ENCODE peak calls at places on chromosomes 2 and 18, in six cellular contexts. One of them, this sample, is unnamed.

GRCh38 chr18:37496568-37496967 is 69.0 kb downstream of the CELF4 start:
- DNase-seq in stimulated activated CD8-positive, alpha-beta memory T cell treated with anti-CD3 and anti-CD28 coated beads, Interleukin-7, amount 100 ng/mL, for 4 hours: no peak
- DNase-seq in stimulated activated CD4-positive, alpha-beta T cell treated with anti-CD3 and anti-CD28 coated beads, TNF-alpha, amount 100 ng/mL, for 4 hours: no peak
- DNase-seq in fibroblast of villous mesenchyme: no peak
- DNase-seq in neural crest cell: no peak
- DNase-seq in left lobe of liver: peak; percentile 64
- DNase-seq in this sample: no peak

GRCh38 chr2:38187416-38188127 is 111.6 kb upstream of the CYP1B1 start:
- DNase-seq in left lobe of liver: peak; percentile 78
- DNase-seq in stimulated activated CD8-positive, alpha-beta memory T cell treated with anti-CD3 and anti-CD28 coated beads, Interleukin-7, amount 100 ng/mL, for 4 hours: no peak
- DNase-seq in stimulated activated CD4-positive, alpha-beta T cell treated with anti-CD3 and anti-CD28 coated beads, TNF-alpha, amount 100 ng/mL, for 4 hours: no peak
- DNase-seq in neural crest cell: no peak
- DNase-seq in fibroblast of villous mesenchyme: peak; percentile 89
- DNase-seq in this sample: peak; percentile 70

GRCh38 chr2:115162454-115163293 is 720.2 kb downstream of the DPP10 start:
- DNase-seq in stimulated activated CD8-positive, alpha-beta memory T cell treated with anti-CD3 and anti-CD28 coated beads, Interleukin-7, amount 100 ng/mL, for 4 hours: no peak
- DNase-seq in fibroblast of villous mesenchyme: no peak
- DNase-seq in stimulated activated CD4-positive, alpha-beta T cell treated with anti-CD3 and anti-CD28 coated beads, TNF-alpha, amount 100 ng/mL, for 4 hours: no peak
- DNase-seq in left lobe of liver: no peak
- DNase-seq in neural crest cell: peak; percentile 4
- DNase-seq in this sample: peak; percentile 6

GRCh38 chr2:232652505-232652851 is 19.1 kb downstream of the EFHD1 start:
- DNase-seq in left lobe of liver: no peak
- DNase-seq in neural crest cell: no peak
- DNase-seq in stimulated activated CD4-positive, alpha-beta T cell treated with anti-CD3 and anti-CD28 coated beads, TNF-alpha, amount 100 ng/mL, for 4 hours: no peak
- DNase-seq in stimulated activated CD8-positive, alpha-beta memory T cell treated with anti-CD3 and anti-CD28 coated beads, Interleukin-7, amount 100 ng/mL, for 4 hours: no peak
- DNase-seq in fibroblast of villous mesenchyme: no peak
- DNase-seq in this sample: no peak

GRCh38 chr2:216013080-216013909 is at the start of gene MREG:
- DNase-seq in neural crest cell: peak; percentile 85
- DNase-seq in stimulated activated CD4-positive, alpha-beta T cell treated with anti-CD3 and anti-CD28 coated beads, TNF-alpha, amount 100 ng/mL, for 4 hours: peak; percentile 68
- DNase-seq in fibroblast of villous mesenchyme: peak; percentile 63
- DNase-seq in stimulated activated CD8-positive, alpha-beta memory T cell treated with anti-CD3 and anti-CD28 coated beads, Interleukin-7, amount 100 ng/mL, for 4 hours: peak; percentile 69
- DNase-seq in left lobe of liver: peak; percentile 67
- DNase-seq in this sample: peak; percentile 79

GRCh38 chr18:37617623-37618022 is 52.0 kb upstream of the CELF4 start:
- DNase-seq in stimulated activated CD8-positive, alpha-beta memory T cell treated with anti-CD3 and anti-CD28 coated beads, Interleukin-7, amount 100 ng/mL, for 4 hours: no peak
- DNase-seq in fibroblast of villous mesenchyme: no peak
- DNase-seq in left lobe of liver: no peak
- DNase-seq in neural crest cell: no peak
- DNase-seq in stimulated activated CD4-positive, alpha-beta T cell treated with anti-CD3 and anti-CD28 coated beads, TNF-alpha, amount 100 ng/mL, for 4 hours: no peak
- DNase-seq in this sample: no peak

GRCh38 chr2:39243469-39244123 is at the start of gene CDKL4:
- DNase-seq in neural crest cell: no peak
- DNase-seq in left lobe of liver: no peak
- DNase-seq in stimulated activated CD8-positive, alpha-beta memory T cell treated with anti-CD3 and anti-CD28 coated beads, Interleukin-7, amount 100 ng/mL, for 4 hours: no peak
- DNase-seq in stimulated activated CD4-positive, alpha-beta T cell treated with anti-CD3 and anti-CD28 coated beads, TNF-alpha, amount 100 ng/mL, for 4 hours: no peak
- DNase-seq in fibroblast of villous mesenchyme: peak; percentile 22
- DNase-seq in this sample: no peak

GRCh38 chr2:67880291-67880761 is 182.5 kb downstream of the C1D start:
- DNase-seq in neural crest cell: no peak
- DNase-seq in stimulated activated CD4-positive, alpha-beta T cell treated with anti-CD3 and anti-CD28 coated beads, TNF-alpha, amount 100 ng/mL, for 4 hours: no peak
- DNase-seq in stimulated activated CD8-positive, alpha-beta memory T cell treated with anti-CD3 and anti-CD28 coated beads, Interleukin-7, amount 100 ng/mL, for 4 hours: no peak
- DNase-seq in fibroblast of villous mesenchyme: peak; percentile 51
- DNase-seq in left lobe of liver: no peak
- DNase-seq in this sample: no peak

GRCh38 chr2:239727776-239728600 is 297.2 kb downstream of the NDUFA10 start:
- DNase-seq in fibroblast of villous mesenchyme: no peak
- DNase-seq in stimulated activated CD8-positive, alpha-beta memory T cell treated with anti-CD3 and anti-CD28 coated beads, Interleukin-7, amount 100 ng/mL, for 4 hours: no peak
- DNase-seq in stimulated activated CD4-positive, alpha-beta T cell treated with anti-CD3 and anti-CD28 coated beads, TNF-alpha, amount 100 ng/mL, for 4 hours: no peak
- DNase-seq in neural crest cell: no peak
- DNase-seq in left lobe of liver: no peak
- DNase-seq in this sample: no peak

GRCh38 chr18:38940863-38941531 is 1375.4 kb upstream of the CELF4 start:
- DNase-seq in stimulated activated CD4-positive, alpha-beta T cell treated with anti-CD3 and anti-CD28 coated beads, TNF-alpha, amount 100 ng/mL, for 4 hours: peak; percentile 33
- DNase-seq in neural crest cell: no peak
- DNase-seq in fibroblast of villous mesenchyme: no peak
- DNase-seq in left lobe of liver: no peak
- DNase-seq in stimulated activated CD8-positive, alpha-beta memory T cell treated with anti-CD3 and anti-CD28 coated beads, Interleukin-7, amount 100 ng/mL, for 4 hours: peak; percentile 44
- DNase-seq in this sample: peak; percentile 89

GRCh38 chr2:68938938-68939337 is 13.8 kb downstream of the GKN2 start:
- DNase-seq in stimulated activated CD8-positive, alpha-beta memory T cell treated with anti-CD3 and anti-CD28 coated beads, Interleukin-7, amount 100 ng/mL, for 4 hours: no peak
- DNase-seq in stimulated activated CD4-positive, alpha-beta T cell treated with anti-CD3 and anti-CD28 coated beads, TNF-alpha, amount 100 ng/mL, for 4 hours: no peak
- DNase-seq in fibroblast of villous mesenchyme: no peak
- DNase-seq in left lobe of liver: no peak
- DNase-seq in neural crest cell: no peak
- DNase-seq in this sample: no peak

GRCh38 chr2:147740211-147740927 is 104.5 kb upstream of the ACVR2A start:
- DNase-seq in stimulated activated CD4-positive, alpha-beta T cell treated with anti-CD3 and anti-CD28 coated beads, TNF-alpha, amount 100 ng/mL, for 4 hours: no peak
- DNase-seq in fibroblast of villous mesenchyme: no peak
- DNase-seq in stimulated activated CD8-positive, alpha-beta memory T cell treated with anti-CD3 and anti-CD28 coated beads, Interleukin-7, amount 100 ng/mL, for 4 hours: no peak
- DNase-seq in left lobe of liver: no peak
- DNase-seq in neural crest cell: no peak
- DNase-seq in this sample: no peak

GRCh38 chr18:31424383-31424988 is 23.1 kb upstream of the DSG3 start:
- DNase-seq in stimulated activated CD4-positive, alpha-beta T cell treated with anti-CD3 and anti-CD28 coated beads, TNF-alpha, amount 100 ng/mL, for 4 hours: no peak
- DNase-seq in left lobe of liver: no peak
- DNase-seq in neural crest cell: peak; percentile 41
- DNase-seq in stimulated activated CD8-positive, alpha-beta memory T cell treated with anti-CD3 and anti-CD28 coated beads, Interleukin-7, amount 100 ng/mL, for 4 hours: no peak
- DNase-seq in fibroblast of villous mesenchyme: peak; percentile 26
- DNase-seq in this sample: peak; percentile 72

GRCh38 chr2:208546860-208547650 is 140.5 kb downstream of the PTH2R start:
- DNase-seq in left lobe of liver: no peak
- DNase-seq in neural crest cell: no peak
- DNase-seq in fibroblast of villous mesenchyme: no peak
- DNase-seq in stimulated activated CD4-positive, alpha-beta T cell treated with anti-CD3 and anti-CD28 coated beads, TNF-alpha, amount 100 ng/mL, for 4 hours: no peak
- DNase-seq in stimulated activated CD8-positive, alpha-beta memory T cell treated with anti-CD3 and anti-CD28 coated beads, Interleukin-7, amount 100 ng/mL, for 4 hours: no peak
- DNase-seq in this sample: no peak

GRCh38 chr2:191247381-191248057 is 2.3 kb downstream of the MYO1B start:
- DNase-seq in left lobe of liver: peak; percentile 82
- DNase-seq in stimulated activated CD4-positive, alpha-beta T cell treated with anti-CD3 and anti-CD28 coated beads, TNF-alpha, amount 100 ng/mL, for 4 hours: no peak
- DNase-seq in fibroblast of villous mesenchyme: peak; percentile 95
- DNase-seq in neural crest cell: no peak
- DNase-seq in stimulated activated CD8-positive, alpha-beta memory T cell treated with anti-CD3 and anti-CD28 coated beads, Interleukin-7, amount 100 ng/mL, for 4 hours: no peak
- DNase-seq in this sample: peak; percentile 98

GRCh38 chr2:75424936-75425619 is 135.7 kb downstream of the EVA1A start:
- DNase-seq in left lobe of liver: no peak
- DNase-seq in stimulated activated CD4-positive, alpha-beta T cell treated with anti-CD3 and anti-CD28 coated beads, TNF-alpha, amount 100 ng/mL, for 4 hours: no peak
- DNase-seq in stimulated activated CD8-positive, alpha-beta memory T cell treated with anti-CD3 and anti-CD28 coated beads, Interleukin-7, amount 100 ng/mL, for 4 hours: no peak
- DNase-seq in neural crest cell: no peak
- DNase-seq in fibroblast of villous mesenchyme: no peak
- DNase-seq in this sample: no peak

GRCh38 chr2:157324331-157324843 is 1.2 kb downstream of the ERMN start:
- DNase-seq in fibroblast of villous mesenchyme: no peak
- DNase-seq in neural crest cell: no peak
- DNase-seq in left lobe of liver: no peak
- DNase-seq in stimulated activated CD4-positive, alpha-beta T cell treated with anti-CD3 and anti-CD28 coated beads, TNF-alpha, amount 100 ng/mL, for 4 hours: no peak
- DNase-seq in stimulated activated CD8-positive, alpha-beta memory T cell treated with anti-CD3 and anti-CD28 coated beads, Interleukin-7, amount 100 ng/mL, for 4 hours: no peak
- DNase-seq in this sample: no peak

This sample was measured in mesenchymal stem cell.